ENCODE peak calls at places on chromosome 6, in nine cellular contexts. G is AG04449; Z is CD8-positive, alpha-beta T cell; U is IMR-90; D is HFF-Myc; S is cardiac muscle cell; N is OCI-LY7; K is GM06990; V is MM.1S. M is an unnamed sample.

GRCh38 chr6:144379356-144379755 is 94.2 kb downstream of the UTRN start:
- DNase-seq in G (peak), Z (no peak), U (peak), D (no peak), S (no peak), N (no peak), K (no peak), V (no peak), M (no peak)

GRCh38 chr6:2749972-2750600 is 636 bp downstream of the MYLK4 start:
- DNase-seq in G (no peak), Z (peak), U (peak), D (no peak), S (peak), N (peak), K (no peak), V (peak), M (peak)

GRCh38 chr6:56729719-56730118 is 87.0 kb upstream of the DST start:
- DNase-seq in G (peak), Z (no peak), U (peak), D (no peak), S (no peak), N (no peak), K (no peak), V (no peak), M (no peak)

GRCh38 chr6:137033828-137034227 is 10.9 kb downstream of the IL20RA start:
- DNase-seq in G (no peak), Z (peak), U (no peak), D (no peak), S (no peak), N (no peak), K (peak), V (peak), M (peak)

GRCh38 chr6:106452628-106453027 is 92.1 kb downstream of the CRYBG1 start:
- DNase-seq in G (no peak), Z (no peak), U (no peak), D (no peak), S (no peak), N (no peak), K (no peak), V (no peak), M (no peak)

GRCh38 chr6:106512048-106512957 is 117.0 kb downstream of the RTN4IP1 start:
- DNase-seq in G (no peak), Z (peak), U (no peak), D (no peak), S (peak), N (peak), K (peak), V (peak), M (peak)

GRCh38 chr6:161922631-161923119 is 648.8 kb upstream of the AGPAT4 start:
- DNase-seq in G (no peak), Z (no peak), U (peak), D (peak), S (peak), N (peak), K (no peak), V (peak), M (no peak)

GRCh38 chr6:131914967-131915751 is 36.0 kb downstream of the CCN2 start:
- DNase-seq in G (no peak), Z (peak), U (peak), D (peak), S (peak), N (peak), K (peak), V (peak), M (peak)

GRCh38 chr6:1620504-1621327 is 11.0 kb downstream of the FOXC1 start:
- DNase-seq in G (no peak), Z (no peak), U (no peak), D (no peak), S (no peak), N (no peak), K (no peak), V (no peak), M (peak)

GRCh38 chr6:128276311-128276710 is 244.1 kb downstream of the PTPRK start:
- DNase-seq in G (no peak), Z (no peak), U (no peak), D (peak), S (no peak), N (no peak), K (no peak), V (no peak), M (no peak)

GRCh38 chr6:28589234-28589951 is 63.7 kb downstream of the GPX5 start:
- DNase-seq in G (peak), Z (no peak), U (peak), D (peak), S (peak), N (peak), K (peak), V (peak), M (peak)

GRCh38 chr6:56148488-56149190 is 98.7 kb downstream of the COL21A1 start:
- DNase-seq in G (no peak), Z (no peak), U (peak), D (no peak), S (no peak), N (no peak), K (no peak), V (no peak), M (no peak)

GRCh38 chr6:29651413-29652197 is 5.3 kb upstream of the MOG start:
- DNase-seq in G (no peak), Z (no peak), U (peak), D (no peak), S (peak), N (peak), K (no peak), V (peak), M (peak)

GRCh38 chr6:25511386-25511785 is 140.6 kb upstream of the SCGN start:
- DNase-seq in G (no peak), Z (no peak), U (no peak), D (no peak), S (no peak), N (no peak), K (no peak), V (no peak), M (no peak)

GRCh38 chr6:166498661-166499349 is 87.7 kb downstream of the RAMACL start:
- DNase-seq in G (no peak), Z (no peak), U (no peak), D (no peak), S (no peak), N (no peak), K (no peak), V (no peak), M (no peak)

GRCh38 chr6:40550096-40550731 is 37.0 kb downstream of the LRFN2 start:
- DNase-seq in G (peak), Z (peak), U (peak), D (peak), S (peak), N (peak), K (no peak), V (peak), M (peak)

GRCh38 chr6:23584134-23584763 is 541.8 kb upstream of the NRSN1 start:
- DNase-seq in G (no peak), Z (no peak), U (no peak), D (no peak), S (no peak), N (no peak), K (no peak), V (no peak), M (no peak)

GRCh38 chr6:166656269-166657206 is 29.5 kb upstream of the RPS6KA2 start:
- DNase-seq in G (no peak), Z (no peak), U (peak), D (no peak), S (no peak), N (no peak), K (no peak), V (no peak), M (no peak)

DNA sequence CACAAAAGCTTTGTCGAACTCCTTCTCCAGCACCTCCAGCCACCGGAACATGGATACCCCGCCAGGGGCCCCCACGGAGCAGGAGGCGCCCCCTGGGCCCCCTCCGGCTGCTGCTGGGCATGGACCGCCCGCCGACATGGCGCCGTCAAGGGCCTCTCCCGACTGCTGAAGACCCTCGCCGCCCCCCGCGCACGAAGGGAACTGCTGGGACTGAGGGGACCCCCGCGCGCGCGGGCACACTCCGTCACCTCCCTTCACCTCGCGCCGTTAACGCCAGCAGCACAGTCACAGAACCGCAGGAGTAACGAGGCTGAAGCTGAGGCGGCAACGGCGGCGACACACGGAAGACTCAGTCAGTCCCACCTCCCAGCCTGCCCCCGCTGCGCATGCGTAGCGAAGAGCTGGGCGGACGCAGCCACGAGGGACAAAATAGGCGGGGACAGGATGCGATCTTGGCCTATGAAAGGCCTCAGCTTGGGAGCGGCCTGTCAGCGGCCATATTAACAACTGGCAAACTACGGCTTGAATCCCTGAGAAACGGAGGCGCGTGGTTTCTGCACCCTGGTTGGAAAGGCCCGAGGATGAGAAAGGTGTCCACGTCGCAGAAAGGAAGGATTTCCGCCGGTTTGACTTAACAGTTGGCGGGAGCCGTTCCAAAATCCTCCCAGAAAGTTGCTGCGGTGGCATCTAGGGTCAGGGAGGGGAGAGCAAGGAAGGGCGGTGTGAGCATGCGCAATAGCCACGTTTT is at the start of gene GOPC:
- DNase-seq in G (peak), Z (peak), U (peak), D (peak), S (peak), N (peak), K (peak), V (peak), M (peak)
- TF ChIP-seq CTCF in G (peak), Z (no peak), U (peak), D (no peak), S (peak), N (peak), K (peak), V (peak), M (peak)

GRCh38 chr6:90295854-90296345 is 743 bp downstream of the BACH2 start:
- DNase-seq in G (no peak), Z (peak), U (peak), D (peak), S (peak), N (peak), K (peak), V (peak), M (peak)
- TF ChIP-seq CTCF in G (peak), Z (no peak), U (peak), D (no peak), S (peak), N (peak), K (no peak), V (peak), M (no peak)

GRCh38 chr6:43578748-43579147 is 2.8 kb downstream of the POLH start:
- DNase-seq in G (no peak), Z (no peak), U (peak), D (no peak), S (no peak), N (no peak), K (no peak), V (no peak), M (no peak)

GRCh38 chr6:43572015-43572414 is 3.8 kb downstream of the XPO5 start:
- DNase-seq in G (no peak), Z (no peak), U (no peak), D (no peak), S (no peak), N (no peak), K (no peak), V (no peak), M (no peak)

GRCh38 chr6:43575105-43575771 is 600 bp downstream of the XPO5 start:
- DNase-seq in G (no peak), Z (no peak), U (peak), D (no peak), S (peak), N (peak), K (no peak), V (no peak), M (no peak)

GRCh38 chr6:43579171-43579570 is 3.2 kb downstream of the POLH start:
- DNase-seq in G (no peak), Z (no peak), U (peak), D (no peak), S (no peak), N (no peak), K (no peak), V (no peak), M (no peak)

GRCh38 chr6:43575772-43576551 is at the start of the genes POLH and XPO5:
- DNase-seq in G (no peak), Z (peak), U (peak), D (peak), S (peak), N (peak), K (peak), V (peak), M (peak)
- TF ChIP-seq CTCF in G (peak), Z (no peak), U (peak), D (no peak), S (peak), N (peak), K (peak), V (peak), M (no peak)

GRCh38 chr6:102114402-102114801 is 720.9 kb downstream of the GRIK2 start:
- DNase-seq in G (no peak), Z (no peak), U (no peak), D (no peak), S (peak), N (peak), K (no peak), V (no peak), M (peak)
- TF ChIP-seq CTCF in G (no peak), Z (no peak), U (no peak), D (peak), S (no peak), N (peak), K (peak), V (peak), M (peak)